ENCODE peak calls at places on chromosome 6, in ten cellular contexts. Z is CD8-positive, alpha-beta memory T cell; R is Karpas-422; H is GM23248; P is Panc1; I is heart left ventricle; W is upper lobe of left lung; M is fibroblast of lung; O is aorta; D is left ventricle myocardium inferior. G is an unnamed sample.

GRCh38 chr6:118867181-118867580 is 26.8 kb upstream of the ASF1A start:
- DNase-seq in Z (no peak), R (no peak), H (no peak), P (peak; percentile 38), I (no peak), W (no peak), M (peak; percentile 9), O (no peak), D (no peak), G (no peak)

GRCh38 chr6:11094411-11094851 is 797 bp downstream of the SMIM13 start:
- DNase-seq in Z (no peak), R (peak; percentile 76), H (peak; percentile 78), P (no peak), I (peak; percentile 67), W (no peak), M (peak; percentile 38), O (peak; percentile 58), D (peak; percentile 41), G (peak; percentile 51)

GRCh38 chr6:6682225-6682624 is 93.7 kb downstream of the LY86 start:
- DNase-seq in Z (no peak), R (no peak), H (no peak), P (no peak), I (no peak), W (no peak), M (no peak), O (no peak), D (no peak), G (no peak)

GRCh38 chr6:121666809-121667208 is 231.4 kb downstream of the GJA1 start:
- DNase-seq in Z (no peak), R (no peak), H (peak; percentile 86), P (peak; percentile 35), I (no peak), W (no peak), M (peak; percentile 92), O (no peak), D (no peak), G (no peak)

GRCh38 chr6:16393326-16393725 is 154.9 kb downstream of the GMPR start:
- DNase-seq in Z (no peak), R (no peak), H (no peak), P (no peak), I (no peak), W (no peak), M (no peak), O (no peak), D (no peak), G (no peak)

GRCh38 chr6:35312076-35312762 is 14.6 kb downstream of the DEF6 start:
- DNase-seq in Z (no peak), R (no peak), H (no peak), P (no peak), I (no peak), W (peak; percentile 69), M (no peak), O (no peak), D (no peak), G (no peak)

GRCh38 chr6:166026586-166027126 is 141.0 kb downstream of the TBXT start:
- DNase-seq in Z (no peak), R (no peak), H (no peak), P (no peak), I (peak; percentile 74), W (no peak), M (no peak), O (no peak), D (peak; percentile 69), G (no peak)

GRCh38 chr6:129749749-129750120 is 39.8 kb upstream of the ARHGAP18 start:
- DNase-seq in Z (peak; percentile 59), R (peak; percentile 67), H (peak; percentile 73), P (no peak), I (no peak), W (no peak), M (peak; percentile 89), O (no peak), D (no peak), G (no peak)

GRCh38 chr6:110656492-110656891 is 158.8 kb downstream of the CDK19 start:
- DNase-seq in Z (no peak), R (no peak), H (no peak), P (no peak), I (no peak), W (no peak), M (no peak), O (no peak), D (no peak), G (peak; percentile 22)

GRCh38 chr6:122222761-122223160 is 176.7 kb upstream of the HSF2 start:
- DNase-seq in Z (no peak), R (no peak), H (no peak), P (no peak), I (no peak), W (no peak), M (peak; percentile 1), O (no peak), D (no peak), G (no peak)

GRCh38 chr6:134299236-134299635 is 18.7 kb downstream of the SGK1 start:
- DNase-seq in Z (no peak), R (no peak), H (peak; percentile 30), P (no peak), I (no peak), W (no peak), M (peak; percentile 90), O (no peak), D (no peak), G (peak; percentile 90)

GRCh38 chr6:37513155-37513554 is 13.5 kb upstream of the CCDC167 start:
- DNase-seq in Z (no peak), R (no peak), H (no peak), P (no peak), I (no peak), W (no peak), M (no peak), O (no peak), D (no peak), G (no peak)

GRCh38 chr6:26331809-26332226 is 33.2 kb upstream of the BTN3A2 start:
- DNase-seq in Z (peak; percentile 47), R (peak; percentile 56), H (peak; percentile 24), P (no peak), I (no peak), W (no peak), M (no peak), O (no peak), D (no peak), G (no peak)

GRCh38 chr6:158057213-158057987 is 75.7 kb downstream of the SYNJ2 start:
- DNase-seq in Z (no peak), R (no peak), H (peak; percentile 98), P (peak; percentile 84), I (no peak), W (no peak), M (peak; percentile 89), O (no peak), D (no peak), G (no peak)

GRCh38 chr6:136070815-136071214 is 179.3 kb downstream of the MTFR2 start:
- DNase-seq in Z (no peak), R (no peak), H (no peak), P (no peak), I (no peak), W (no peak), M (no peak), O (no peak), D (no peak), G (no peak)

GRCh38 chr6:139920027-139920851 is 545.8 kb upstream of the CITED2 start:
- DNase-seq in Z (no peak), R (no peak), H (no peak), P (no peak), I (no peak), W (no peak), M (no peak), O (no peak), D (no peak), G (no peak)

DNA sequence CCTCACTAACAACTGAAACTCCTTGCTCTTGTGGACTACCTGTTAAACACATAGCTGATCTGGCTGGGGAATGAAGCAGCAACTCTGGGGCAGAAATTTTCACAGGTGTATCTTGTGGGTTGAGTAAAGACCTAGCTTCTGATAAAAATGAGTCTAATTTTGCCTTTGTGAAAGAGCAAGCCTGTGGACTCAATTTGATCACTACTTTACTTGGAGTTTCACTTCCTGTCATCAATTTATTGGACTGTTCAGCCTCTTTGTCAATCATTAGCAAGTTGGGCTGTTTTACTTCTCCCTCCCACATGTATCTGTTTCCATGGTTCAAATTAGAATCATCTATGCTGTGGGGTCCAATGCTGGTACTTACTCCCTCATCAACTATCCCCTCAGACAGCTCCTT is 29.6 kb upstream of the CRIP3 start:
- DNase-seq in Z (no peak), R (peak; percentile 79), H (no peak), P (no peak), I (no peak), W (no peak), M (no peak), O (no peak), D (no peak), G (no peak)
- H3K36me3 ChIP-seq in Z (peaks cover 50% of the 10 kb centered on the region), R (peaks cover 58% of the 10 kb centered on the region), H (peaks cover 38% of the 10 kb centered on the region), P (peaks cover 30% of the 10 kb centered on the region), I (peaks cover 77% of the 10 kb centered on the region), W (peaks cover 63% of the 10 kb centered on the region), M (peaks cover 9% of the 10 kb centered on the region), O (peaks cover 16% of the 10 kb centered on the region), D (peaks cover 55% of the 10 kb centered on the region), G (peaks cover 56% of the 10 kb centered on the region)

DNA sequence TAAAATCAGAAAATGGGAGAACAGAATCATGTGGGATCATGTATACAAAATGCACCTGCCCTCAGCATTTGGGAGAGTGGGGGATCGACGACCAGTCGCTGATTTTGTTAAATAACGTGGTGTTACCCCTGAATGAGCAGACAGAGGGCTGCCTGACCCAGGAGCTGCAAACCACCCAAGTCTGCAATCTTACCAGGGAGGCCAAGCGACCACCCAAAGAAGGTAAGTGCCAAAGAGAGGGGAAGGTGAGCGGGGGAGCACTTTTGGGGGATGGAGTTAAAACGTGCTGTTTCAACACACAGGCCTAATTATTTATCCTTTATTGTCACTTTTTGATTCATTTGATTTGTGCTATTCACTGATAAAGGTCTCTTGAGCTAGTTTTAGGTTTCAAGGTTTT is 4.1 kb downstream of the ADGRB3 start:
- DNase-seq in Z (no peak), R (no peak), H (no peak), P (no peak), I (no peak), W (no peak), M (no peak), O (no peak), D (no peak), G (no peak)
- H3K27ac ChIP-seq in Z (no peak overlapping the region), R (no peak overlapping the region), H (no peak overlapping the region), P (no peak overlapping the region), I (peak overlapping the region; percentile 63), W (no peak overlapping the region), M (no peak overlapping the region), O (no peak overlapping the region), D (peak overlapping the region; percentile 75), G (no peak overlapping the region)

GRCh38 chr6:162974685-162975084 is 246.9 kb downstream of the PACRG start:
- DNase-seq in Z (no peak), R (no peak), H (peak; percentile 69), P (no peak), I (no peak), W (no peak), M (no peak), O (no peak), D (no peak), G (no peak)
- H3K4me3 ChIP-seq in Z (no peak overlapping the region), R (no peak overlapping the region), H (no peak overlapping the region), P (no peak overlapping the region), I (no peak overlapping the region), W (no peak overlapping the region), M (no peak overlapping the region), O (no peak overlapping the region), D (no peak overlapping the region), G (no peak overlapping the region)

DNA sequence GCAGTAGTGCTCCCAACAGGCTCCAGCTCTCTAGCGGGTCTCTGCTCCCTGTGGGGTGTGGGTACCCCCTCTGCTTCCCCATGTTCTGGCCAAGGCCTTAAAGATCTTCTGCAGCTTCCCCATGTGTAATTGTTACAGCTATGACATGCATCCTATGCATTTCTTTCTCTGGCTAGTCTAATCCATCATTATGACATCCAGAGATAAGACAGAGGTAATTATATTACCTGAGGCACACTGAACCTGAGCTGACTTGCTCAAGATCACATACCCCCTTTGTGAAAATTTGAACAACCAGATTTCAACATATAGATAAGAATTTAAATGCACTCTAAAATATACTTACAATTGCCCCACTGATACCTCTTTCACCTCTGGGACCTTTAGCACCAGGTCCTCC is 102.4 kb downstream of the COL12A1 start:
- DNase-seq in Z (no peak), R (no peak), H (no peak), P (no peak), I (no peak), W (no peak), M (no peak), O (no peak), D (no peak), G (no peak)
- H3K36me3 ChIP-seq in Z (no peaks in the 10 kb centered on the region), R (no peaks in the 10 kb centered on the region), H (peaks cover 89% of the 10 kb centered on the region), P (no peaks in the 10 kb centered on the region), I (peaks cover 33% of the 10 kb centered on the region), W (no peaks in the 10 kb centered on the region), M (peaks cover 15% of the 10 kb centered on the region), O (peaks cover 2% of the 10 kb centered on the region), D (no peaks in the 10 kb centered on the region), G (no peaks in the 10 kb centered on the region)

G was measured in cardiac muscle cell.